ENCODE peak calls at places on chromosomes 16 and 17, in five cellular contexts. L, Z, J, B and T are unnamed samples.

GRCh38 chr17:5699789-5700188 is 115.5 kb upstream of the NLRP1 start:
- DNase-seq in L (no peak), Z (no peak), J (no peak), B (no peak), T (no peak)

GRCh38 chr17:44203731-44204452 is 4.2 kb upstream of the ATXN7L3 start:
- DNase-seq in L (peak), Z (no peak), J (peak), B (peak), T (peak)

GRCh38 chr17:57666198-57666870 is 78.8 kb downstream of the CCDC182 start:
- DNase-seq in L (no peak), Z (no peak), J (peak), B (no peak), T (no peak)

GRCh38 chr17:44581868-44582267 is 24.6 kb downstream of the FZD2 start:
- DNase-seq in L (peak), Z (no peak), J (no peak), B (no peak), T (peak)

GRCh38 chr16:30063893-30064745 is 1.4 kb upstream of the ALDOA start:
- DNase-seq in L (peak), Z (no peak), J (peak), B (peak), T (peak)

GRCh38 chr16:89700649-89701424 is 668 bp downstream of the SPATA2L start:
- DNase-seq in L (peak), Z (no peak), J (peak), B (peak), T (peak)

GRCh38 chr17:285751-286422 is 66.7 kb downstream of the RPH3AL start:
- DNase-seq in L (no peak), Z (no peak), J (no peak), B (no peak), T (no peak)

GRCh38 chr17:64992325-64992802 is 64.2 kb downstream of the GNA13 start:
- DNase-seq in L (peak), Z (no peak), J (no peak), B (no peak), T (peak)

GRCh38 chr16:4200000-4200780 is 41.7 kb downstream of the SRL start:
- DNase-seq in L (peak), Z (no peak), J (peak), B (peak), T (peak)